ENCODE peak calls at places on chromosomes 1 and 21, in eight cellular contexts. One of them, this sample, is unnamed.
A peak's percentile ranks its signal among the peaks of the same experiment; 100 is the strongest.

GRCh38 chr21:34915364-34915834 is 133.7 kb downstream of the RUNX1 start:
- DNase-seq in central memory CD4-positive, alpha-beta T cell: no peak
- DNase-seq in WERI-Rb-1: no peak
- DNase-seq in right atrium auricular region: no peak
- DNase-seq in NCI-H2029: no peak
- DNase-seq in omental fat pad: no peak
- DNase-seq in BJ: peak; percentile 89
- DNase-seq in endodermal cell: no peak
- DNase-seq in this sample: no peak

GRCh38 chr1:55724551-55725325 is 509.6 kb upstream of the USP24 start:
- DNase-seq in central memory CD4-positive, alpha-beta T cell: no peak
- DNase-seq in WERI-Rb-1: no peak
- DNase-seq in right atrium auricular region: no peak
- DNase-seq in NCI-H2029: no peak
- DNase-seq in omental fat pad: no peak
- DNase-seq in BJ: peak; percentile 80
- DNase-seq in endodermal cell: no peak
- DNase-seq in this sample: no peak

GRCh38 chr1:58880592-58880991 is 96.7 kb upstream of the JUN start:
- DNase-seq in central memory CD4-positive, alpha-beta T cell: no peak
- DNase-seq in WERI-Rb-1: no peak
- DNase-seq in right atrium auricular region: no peak
- DNase-seq in NCI-H2029: no peak
- DNase-seq in omental fat pad: no peak
- DNase-seq in BJ: no peak
- DNase-seq in endodermal cell: no peak
- DNase-seq in this sample: no peak

GRCh38 chr1:8986814-8987190 is 39.4 kb downstream of the SLC2A7 start:
- DNase-seq in central memory CD4-positive, alpha-beta T cell: no peak
- DNase-seq in WERI-Rb-1: no peak
- DNase-seq in right atrium auricular region: no peak
- DNase-seq in NCI-H2029: no peak
- DNase-seq in omental fat pad: no peak
- DNase-seq in BJ: no peak
- DNase-seq in endodermal cell: no peak
- DNase-seq in this sample: no peak

GRCh38 chr1:204972461-204972860 is 70.6 kb upstream of the CNTN2 start:
- DNase-seq in central memory CD4-positive, alpha-beta T cell: no peak
- DNase-seq in WERI-Rb-1: no peak
- DNase-seq in right atrium auricular region: no peak
- DNase-seq in NCI-H2029: no peak
- DNase-seq in omental fat pad: no peak
- DNase-seq in BJ: no peak
- DNase-seq in endodermal cell: no peak
- DNase-seq in this sample: no peak

GRCh38 chr1:43711524-43712386 is 4.4 kb downstream of the ST3GAL3 start:
- DNase-seq in central memory CD4-positive, alpha-beta T cell: no peak
- DNase-seq in WERI-Rb-1: no peak
- DNase-seq in right atrium auricular region: no peak
- DNase-seq in NCI-H2029: no peak
- DNase-seq in omental fat pad: no peak
- DNase-seq in BJ: peak; percentile 39
- DNase-seq in endodermal cell: no peak
- DNase-seq in this sample: no peak

GRCh38 chr1:3160647-3161046 is 91.6 kb downstream of the PRDM16 start:
- DNase-seq in central memory CD4-positive, alpha-beta T cell: no peak
- DNase-seq in WERI-Rb-1: no peak
- DNase-seq in right atrium auricular region: no peak
- DNase-seq in NCI-H2029: no peak
- DNase-seq in omental fat pad: no peak
- DNase-seq in BJ: no peak
- DNase-seq in endodermal cell: no peak
- DNase-seq in this sample: no peak

GRCh38 chr1:201945157-201945556 is 1.2 kb downstream of the LMOD1 start:
- DNase-seq in central memory CD4-positive, alpha-beta T cell: no peak
- DNase-seq in WERI-Rb-1: no peak
- DNase-seq in right atrium auricular region: no peak
- DNase-seq in NCI-H2029: no peak
- DNase-seq in omental fat pad: no peak
- DNase-seq in BJ: no peak
- DNase-seq in endodermal cell: peak; percentile 71
- DNase-seq in this sample: no peak

GRCh38 chr1:116826818-116827606 is 72.8 kb downstream of the CD2 start:
- DNase-seq in central memory CD4-positive, alpha-beta T cell: no peak
- DNase-seq in WERI-Rb-1: peak; percentile 90
- DNase-seq in right atrium auricular region: no peak
- DNase-seq in NCI-H2029: peak; percentile 40
- DNase-seq in omental fat pad: no peak
- DNase-seq in BJ: no peak
- DNase-seq in endodermal cell: no peak
- DNase-seq in this sample: no peak

GRCh38 chr1:248821101-248821500 is 4.6 kb downstream of the SH3BP5L start:
- DNase-seq in central memory CD4-positive, alpha-beta T cell: no peak
- DNase-seq in WERI-Rb-1: no peak
- DNase-seq in right atrium auricular region: peak; percentile 59
- DNase-seq in NCI-H2029: no peak
- DNase-seq in omental fat pad: peak; percentile 20
- DNase-seq in BJ: peak; percentile 81
- DNase-seq in endodermal cell: no peak
- DNase-seq in this sample: no peak

GRCh38 chr1:236083650-236084385 is 18.9 kb upstream of the NID1 start:
- DNase-seq in central memory CD4-positive, alpha-beta T cell: no peak
- DNase-seq in WERI-Rb-1: peak; percentile 39
- DNase-seq in right atrium auricular region: no peak
- DNase-seq in NCI-H2029: no peak
- DNase-seq in omental fat pad: no peak
- DNase-seq in BJ: no peak
- DNase-seq in endodermal cell: no peak
- DNase-seq in this sample: no peak

GRCh38 chr1:109634292-109634691 is 14.7 kb downstream of the AMPD2 start:
- DNase-seq in central memory CD4-positive, alpha-beta T cell: no peak
- DNase-seq in WERI-Rb-1: no peak
- DNase-seq in right atrium auricular region: peak; percentile 21
- DNase-seq in NCI-H2029: no peak
- DNase-seq in omental fat pad: no peak
- DNase-seq in BJ: no peak
- DNase-seq in endodermal cell: no peak
- DNase-seq in this sample: no peak

GRCh38 chr1:46394108-46394871 is at the start of gene FAAH:
- DNase-seq in central memory CD4-positive, alpha-beta T cell: peak; percentile 49
- DNase-seq in WERI-Rb-1: peak; percentile 63
- DNase-seq in right atrium auricular region: no peak
- DNase-seq in NCI-H2029: peak; percentile 81
- DNase-seq in omental fat pad: peak; percentile 19
- DNase-seq in BJ: no peak
- DNase-seq in endodermal cell: peak; percentile 96
- DNase-seq in this sample: no peak

GRCh38 chr1:64624446-64624766 is 120.5 kb upstream of the RAVER2 start:
- DNase-seq in central memory CD4-positive, alpha-beta T cell: no peak
- DNase-seq in WERI-Rb-1: no peak
- DNase-seq in right atrium auricular region: no peak
- DNase-seq in NCI-H2029: peak; percentile 60
- DNase-seq in omental fat pad: no peak
- DNase-seq in BJ: peak; percentile 24
- DNase-seq in endodermal cell: no peak
- DNase-seq in this sample: no peak

GRCh38 chr1:100941098-100941527 is 45.2 kb downstream of the SLC30A7 start:
- DNase-seq in central memory CD4-positive, alpha-beta T cell: no peak
- DNase-seq in WERI-Rb-1: no peak
- DNase-seq in right atrium auricular region: no peak
- DNase-seq in NCI-H2029: no peak
- DNase-seq in omental fat pad: no peak
- DNase-seq in BJ: no peak
- DNase-seq in endodermal cell: no peak
- DNase-seq in this sample: no peak

GRCh38 chr1:15757575-15758401 is 807 bp upstream of the FBLIM1 start:
- DNase-seq in central memory CD4-positive, alpha-beta T cell: no peak
- DNase-seq in WERI-Rb-1: peak; percentile 58
- DNase-seq in right atrium auricular region: no peak
- DNase-seq in NCI-H2029: no peak
- DNase-seq in omental fat pad: no peak
- DNase-seq in BJ: no peak
- DNase-seq in endodermal cell: peak; percentile 83
- DNase-seq in this sample: no peak

GRCh38 chr1:93783876-93784275 is 95.1 kb downstream of the DNTTIP2 start:
- DNase-seq in central memory CD4-positive, alpha-beta T cell: no peak
- DNase-seq in WERI-Rb-1: no peak
- DNase-seq in right atrium auricular region: no peak
- DNase-seq in NCI-H2029: no peak
- DNase-seq in omental fat pad: no peak
- DNase-seq in BJ: no peak
- DNase-seq in endodermal cell: peak; percentile 17
- DNase-seq in this sample: no peak

GRCh38 chr1:79683420-79683819 is 676.9 kb upstream of the ADGRL4 start:
- DNase-seq in central memory CD4-positive, alpha-beta T cell: no peak
- DNase-seq in WERI-Rb-1: no peak
- DNase-seq in right atrium auricular region: no peak
- DNase-seq in NCI-H2029: no peak
- DNase-seq in omental fat pad: no peak
- DNase-seq in BJ: no peak
- DNase-seq in endodermal cell: no peak
- DNase-seq in this sample: no peak

GRCh38 chr1:245575710-245576109 is 420.9 kb downstream of the KIF26B start:
- DNase-seq in central memory CD4-positive, alpha-beta T cell: no peak
- DNase-seq in WERI-Rb-1: no peak
- DNase-seq in right atrium auricular region: no peak
- DNase-seq in NCI-H2029: no peak
- DNase-seq in omental fat pad: no peak
- DNase-seq in BJ: no peak
- DNase-seq in endodermal cell: no peak
- DNase-seq in this sample: no peak

GRCh38 chr1:218494000-218494399 is 148.9 kb downstream of the TGFB2 start:
- DNase-seq in central memory CD4-positive, alpha-beta T cell: no peak
- DNase-seq in WERI-Rb-1: no peak
- DNase-seq in right atrium auricular region: no peak
- DNase-seq in NCI-H2029: no peak
- DNase-seq in omental fat pad: no peak
- DNase-seq in BJ: no peak
- DNase-seq in endodermal cell: no peak
- DNase-seq in this sample: no peak

GRCh38 chr1:162992945-162993344 is 76.2 kb upstream of the RGS4 start:
- DNase-seq in central memory CD4-positive, alpha-beta T cell: no peak
- DNase-seq in WERI-Rb-1: no peak
- DNase-seq in right atrium auricular region: no peak
- DNase-seq in NCI-H2029: no peak
- DNase-seq in omental fat pad: no peak
- DNase-seq in BJ: no peak
- DNase-seq in endodermal cell: no peak
- DNase-seq in this sample: no peak

GRCh38 chr1:42951588-42951987 is 7.1 kb downstream of the SLC2A1 start:
- DNase-seq in central memory CD4-positive, alpha-beta T cell: no peak
- DNase-seq in WERI-Rb-1: no peak
- DNase-seq in right atrium auricular region: no peak
- DNase-seq in NCI-H2029: no peak
- DNase-seq in omental fat pad: no peak
- DNase-seq in BJ: no peak
- DNase-seq in endodermal cell: no peak
- DNase-seq in this sample: no peak

GRCh38 chr1:180571832-180572636 is 13.3 kb downstream of the OVAAL start:
- DNase-seq in central memory CD4-positive, alpha-beta T cell: no peak
- DNase-seq in WERI-Rb-1: no peak
- DNase-seq in right atrium auricular region: no peak
- DNase-seq in NCI-H2029: no peak
- DNase-seq in omental fat pad: no peak
- DNase-seq in BJ: no peak
- DNase-seq in endodermal cell: no peak
- DNase-seq in this sample: no peak

GRCh38 chr1:10979483-10979920 is 33.0 kb upstream of the TARDBP start:
- DNase-seq in central memory CD4-positive, alpha-beta T cell: no peak
- DNase-seq in WERI-Rb-1: no peak
- DNase-seq in right atrium auricular region: peak; percentile 62
- DNase-seq in NCI-H2029: peak; percentile 72
- DNase-seq in omental fat pad: no peak
- DNase-seq in BJ: no peak
- DNase-seq in endodermal cell: no peak
- DNase-seq in this sample: no peak

GRCh38 chr1:230348386-230349022 is 77.6 kb downstream of the PGBD5 start:
- DNase-seq in central memory CD4-positive, alpha-beta T cell: no peak
- DNase-seq in WERI-Rb-1: peak; percentile 46
- DNase-seq in right atrium auricular region: no peak
- DNase-seq in NCI-H2029: no peak
- DNase-seq in omental fat pad: no peak
- DNase-seq in BJ: no peak
- DNase-seq in endodermal cell: no peak
- DNase-seq in this sample: no peak

GRCh38 chr21:29078884-29079765 is 5.7 kb upstream of the CCT8 start:
- DNase-seq in central memory CD4-positive, alpha-beta T cell: peak; percentile 31
- DNase-seq in WERI-Rb-1: no peak
- DNase-seq in right atrium auricular region: no peak
- DNase-seq in NCI-H2029: peak; percentile 78
- DNase-seq in omental fat pad: no peak
- DNase-seq in BJ: no peak
- DNase-seq in endodermal cell: no peak
- DNase-seq in this sample: no peak

GRCh38 chr1:88985692-88986091 is 6.7 kb downstream of the KYAT3 start:
- DNase-seq in central memory CD4-positive, alpha-beta T cell: no peak
- DNase-seq in WERI-Rb-1: no peak
- DNase-seq in right atrium auricular region: no peak
- DNase-seq in NCI-H2029: no peak
- DNase-seq in omental fat pad: no peak
- DNase-seq in BJ: no peak
- DNase-seq in endodermal cell: no peak
- DNase-seq in this sample: no peak

GRCh38 chr1:198892065-198892464 is 253.2 kb downstream of the PTPRC start:
- DNase-seq in central memory CD4-positive, alpha-beta T cell: no peak
- DNase-seq in WERI-Rb-1: no peak
- DNase-seq in right atrium auricular region: no peak
- DNase-seq in NCI-H2029: no peak
- DNase-seq in omental fat pad: no peak
- DNase-seq in BJ: no peak
- DNase-seq in endodermal cell: no peak
- DNase-seq in this sample: no peak

GRCh38 chr1:205458777-205459566 is 3.1 kb upstream of the BLACAT1 start:
- DNase-seq in central memory CD4-positive, alpha-beta T cell: no peak
- DNase-seq in WERI-Rb-1: peak; percentile 43
- DNase-seq in right atrium auricular region: no peak
- DNase-seq in NCI-H2029: no peak
- DNase-seq in omental fat pad: no peak
- DNase-seq in BJ: no peak
- DNase-seq in endodermal cell: peak; percentile 94
- DNase-seq in this sample: no peak

GRCh38 chr1:107056426-107057196 is at the start of gene PRMT6:
- DNase-seq in central memory CD4-positive, alpha-beta T cell: peak; percentile 79
- DNase-seq in WERI-Rb-1: peak; percentile 92
- DNase-seq in right atrium auricular region: peak; percentile 84
- DNase-seq in NCI-H2029: peak; percentile 57
- DNase-seq in omental fat pad: peak; percentile 55
- DNase-seq in BJ: no peak
- DNase-seq in endodermal cell: peak; percentile 93
- DNase-seq in this sample: peak; percentile 63

GRCh38 chr1:175757381-175758015 is 14.1 kb upstream of the TNR start:
- DNase-seq in central memory CD4-positive, alpha-beta T cell: no peak
- DNase-seq in WERI-Rb-1: peak; percentile 65
- DNase-seq in right atrium auricular region: no peak
- DNase-seq in NCI-H2029: no peak
- DNase-seq in omental fat pad: no peak
- DNase-seq in BJ: no peak
- DNase-seq in endodermal cell: peak; percentile 93
- DNase-seq in this sample: no peak

GRCh38 chr1:172638885-172639831 is 19.7 kb upstream of the FASLG start:
- DNase-seq in central memory CD4-positive, alpha-beta T cell: peak; percentile 79
- DNase-seq in WERI-Rb-1: no peak
- DNase-seq in right atrium auricular region: no peak
- DNase-seq in NCI-H2029: no peak
- DNase-seq in omental fat pad: no peak
- DNase-seq in BJ: peak; percentile 76
- DNase-seq in endodermal cell: no peak
- DNase-seq in this sample: peak; percentile 32

GRCh38 chr1:110309768-110310167 is 29.4 kb upstream of the RBM15 start:
- DNase-seq in central memory CD4-positive, alpha-beta T cell: no peak
- DNase-seq in WERI-Rb-1: no peak
- DNase-seq in right atrium auricular region: no peak
- DNase-seq in NCI-H2029: no peak
- DNase-seq in omental fat pad: no peak
- DNase-seq in BJ: peak; percentile 62
- DNase-seq in endodermal cell: no peak
- DNase-seq in this sample: no peak

GRCh38 chr1:84689514-84690396 is 506 bp downstream of the SSX2IP start:
- DNase-seq in central memory CD4-positive, alpha-beta T cell: no peak
- DNase-seq in WERI-Rb-1: peak; percentile 76
- DNase-seq in right atrium auricular region: peak; percentile 62
- DNase-seq in NCI-H2029: peak; percentile 88
- DNase-seq in omental fat pad: peak; percentile 25
- DNase-seq in BJ: no peak
- DNase-seq in endodermal cell: peak; percentile 84
- DNase-seq in this sample: no peak